ENCODE peak calls at places on chromosomes 3 and 15, in ten cellular contexts. L, G, C, M, J, O, W, H, U and V are unnamed samples.

GRCh38 chr3:13821156-13821555 is 58.7 kb downstream of the WNT7A start:
- DNase-seq in M (no peak), H (no peak), J (no peak), U (no peak), W (no peak), C (no peak), L (no peak), G (no peak), O (no peak), V (no peak)

GRCh38 chr15:93047621-93048425 is 41.2 kb downstream of the RGMA start:
- DNase-seq in W (no peak), H (no peak), G (no peak), O (no peak), L (no peak), J (no peak), U (no peak), M (no peak), C (no peak), V (no peak)

GRCh38 chr3:123104550-123104949 is 37.7 kb downstream of the PDIA5 start:
- DNase-seq in L (no peak), M (peak), J (peak), G (peak), H (peak), C (peak), U (peak), O (no peak), W (peak), V (no peak)

GRCh38 chr15:67884514-67885225 is 44.8 kb upstream of the RNU6-1 start:
- DNase-seq in H (peak), W (peak), C (peak), J (peak), O (peak), G (peak), L (peak), M (peak), U (peak), V (peak)

GRCh38 chr15:80744826-80745225 is 34.3 kb upstream of the CEMIP start:
- DNase-seq in G (no peak), L (no peak), O (no peak), U (no peak), W (peak), J (no peak), H (no peak), M (peak), C (peak), V (no peak)

GRCh38 chr3:48397767-48398681 is 26.0 kb downstream of the FBXW12 start:
- DNase-seq in C (no peak), W (no peak), H (no peak), M (no peak), U (no peak), L (no peak), J (no peak), O (no peak), G (peak), V (no peak)

GRCh38 chr3:15479602-15480248 is 41.8 kb downstream of the COLQ start:
- DNase-seq in U (no peak), H (no peak), G (no peak), W (peak), C (no peak), M (no peak), J (no peak), O (no peak), L (no peak), V (no peak)

GRCh38 chr3:167776144-167776685 is 40.7 kb downstream of the SERPINI1 start:
- DNase-seq in U (no peak), L (no peak), G (no peak), H (no peak), W (no peak), M (no peak), C (no peak), O (no peak), J (no peak), V (no peak)

GRCh38 chr3:65342084-65342683 is 654.4 kb upstream of the ADAMTS9 start:
- DNase-seq in G (no peak), C (peak), M (peak), O (peak), L (peak), J (peak), U (peak), H (peak), W (peak), V (peak)

GRCh38 chr15:98342911-98343310 is 305.4 kb upstream of the IGF1R start:
- DNase-seq in C (no peak), G (no peak), J (no peak), O (no peak), M (no peak), W (no peak), H (no peak), U (no peak), L (no peak), V (no peak)

GRCh38 chr15:64856429-64857145 is 14.9 kb downstream of the PLEKHO2 start:
- DNase-seq in G (peak), M (no peak), U (peak), W (peak), H (peak), O (no peak), J (no peak), C (peak), L (peak), V (peak)

DNA sequence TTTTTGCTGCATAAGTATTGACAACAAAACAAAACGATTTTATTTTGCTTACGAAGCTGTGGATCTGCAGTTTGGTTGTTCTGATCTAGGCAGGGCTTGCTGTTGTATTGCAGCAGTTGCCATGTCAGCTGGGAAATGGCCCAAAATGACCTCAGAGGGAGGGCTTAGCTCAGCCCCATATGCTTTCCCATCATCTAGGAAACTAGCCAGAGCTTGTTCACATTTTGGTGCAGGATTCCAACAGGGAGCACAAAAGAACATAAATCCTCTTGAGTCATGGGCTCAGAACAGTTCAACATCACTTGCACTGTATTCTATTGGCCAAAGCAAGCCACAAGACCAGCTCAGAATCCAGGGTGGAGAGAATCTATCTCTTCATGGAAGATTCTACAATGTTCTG is 42.2 kb upstream of the ROBO2 start:
- DNase-seq in M (no peak), O (no peak), J (no peak), L (no peak), H (no peak), G (no peak), W (no peak), U (no peak), C (peak), V (no peak)
- TF ChIP-seq CTCF in M (no peak), O (no peak), J (no peak), L (no peak), H (no peak), G (no peak), W (no peak), U (no peak), C (no peak), V (no peak)

GRCh38 chr15:99729920-99730319 is 3.3 kb downstream of the LYSMD4 start:
- DNase-seq in O (peak), L (no peak), W (peak), H (peak), C (peak), J (no peak), G (peak), U (peak), M (peak), V (peak)
- TF ChIP-seq CTCF in O (peak), L (peak), W (peak), H (peak), C (peak), J (no peak), G (peak), U (peak), M (peak), V (peak)

GRCh38 chr3:9251055-9251786 is 1.8 kb upstream of the SRGAP3 start:
- DNase-seq in J (no peak), W (no peak), M (no peak), O (no peak), G (no peak), C (no peak), H (no peak), L (no peak), U (no peak), V (no peak)
- TF ChIP-seq CTCF in J (no peak), W (no peak), M (peak), O (no peak), G (peak), C (peak), H (no peak), L (no peak), U (no peak), V (no peak)

GRCh38 chr3:170078620-170079281 is 41.0 kb downstream of the GPR160 start:
- DNase-seq in O (no peak), C (no peak), U (no peak), M (no peak), W (no peak), L (no peak), G (no peak), J (no peak), H (peak), V (no peak)
- TF ChIP-seq CTCF in O (no peak), C (no peak), U (no peak), M (peak), W (no peak), L (no peak), G (no peak), J (no peak), H (peak), V (no peak)

DNA sequence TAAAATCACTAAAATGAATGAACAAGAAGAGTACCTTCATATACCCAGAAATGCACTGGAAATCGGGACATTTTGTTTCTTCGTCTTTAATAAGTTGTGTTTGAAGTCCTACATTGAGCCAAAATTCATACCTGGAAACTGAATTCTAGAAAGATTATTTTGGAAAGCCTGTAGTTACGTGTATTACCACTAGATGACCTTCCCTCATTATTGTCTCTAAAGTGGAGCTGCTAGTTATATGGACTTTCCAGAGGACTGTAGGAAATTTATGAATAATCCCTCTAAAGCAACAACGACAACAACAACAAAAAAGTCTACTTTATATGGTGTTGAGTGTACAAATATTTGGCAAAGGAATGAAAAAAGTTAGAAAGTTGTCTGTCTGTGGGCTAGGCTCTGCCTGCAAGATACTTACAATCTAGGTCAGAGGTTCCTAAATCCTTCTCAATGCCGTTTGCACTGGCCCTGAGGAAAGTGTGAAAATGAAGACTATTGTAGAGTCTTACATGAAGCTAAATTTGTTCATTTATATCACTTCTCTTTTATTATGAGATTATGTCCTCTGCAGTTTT is 234.8 kb upstream of the NR2E3 start:
- DNase-seq in J (no peak), H (peak), C (no peak), O (peak), W (peak), L (no peak), M (peak), U (peak), G (peak), V (no peak)
- TF ChIP-seq CTCF in J (no peak), H (peak), C (peak), O (peak), W (peak), L (peak), M (peak), U (peak), G (peak), V (peak)

GRCh38 chr3:111862974-111863373 is 3.9 kb downstream of the PHLDB2 start:
- DNase-seq in M (no peak), J (no peak), C (no peak), U (no peak), L (no peak), W (no peak), H (no peak), O (no peak), G (no peak), V (no peak)

GRCh38 chr3:111863942-111864341 is 4.9 kb downstream of the PHLDB2 start:
- DNase-seq in W (peak), U (peak), L (no peak), C (no peak), G (no peak), M (no peak), H (no peak), J (no peak), O (no peak), V (no peak)

GRCh38 chr3:111862415-111862814 is 3.4 kb downstream of the PHLDB2 start:
- DNase-seq in M (no peak), G (no peak), J (no peak), H (no peak), U (no peak), L (no peak), C (no peak), W (no peak), O (no peak), V (no peak)

GRCh38 chr3:111867889-111868426 is 8.9 kb downstream of the PHLDB2 start:
- DNase-seq in H (no peak), O (no peak), C (no peak), M (no peak), W (no peak), J (no peak), G (no peak), U (no peak), L (no peak), V (no peak)

DNA sequence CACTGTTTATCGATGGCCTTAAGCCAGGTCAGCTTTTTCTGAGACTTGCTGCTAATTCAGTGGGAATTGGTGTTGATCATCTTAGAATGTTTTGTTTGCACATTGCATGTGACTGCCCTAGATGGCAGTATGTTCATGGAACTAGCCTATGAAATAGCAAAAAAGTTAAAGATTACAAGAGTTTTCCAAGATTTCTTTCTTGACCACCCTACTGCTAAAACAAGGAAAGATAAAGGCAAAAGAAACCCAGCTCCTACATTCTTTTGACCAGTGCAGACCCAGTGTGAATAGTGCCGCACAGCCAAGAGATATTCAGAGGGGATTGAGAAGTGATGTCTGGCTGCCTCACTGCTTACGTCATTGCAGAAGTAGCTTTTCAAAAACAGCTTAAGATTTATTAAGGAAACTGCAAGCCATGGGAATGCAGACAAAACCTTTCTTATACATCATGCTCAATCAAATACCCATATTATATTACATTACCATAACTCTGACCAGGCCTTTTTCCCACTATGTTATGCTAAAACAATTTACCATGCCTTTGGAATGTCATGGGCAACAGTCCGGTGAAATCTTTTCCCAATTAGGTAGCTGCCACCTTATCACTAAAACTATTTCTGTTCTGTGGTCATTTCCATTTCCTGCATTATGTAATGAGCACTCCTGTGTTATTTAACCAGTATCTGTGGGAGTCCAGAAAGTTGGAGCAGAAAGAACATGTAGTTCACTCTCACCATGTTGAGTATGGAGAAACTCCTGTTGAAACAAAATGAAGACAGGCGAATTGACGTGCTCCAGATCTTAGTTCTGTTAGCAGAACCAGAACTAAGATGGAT is 6.0 kb downstream of the PHLDB2 start:
- DNase-seq in J (no peak), W (peak), M (peak), O (no peak), G (no peak), C (peak), H (peak), U (peak), L (no peak), V (no peak)
- TF ChIP-seq CTCF in J (no peak), W (peak), M (peak), O (no peak), G (peak), C (peak), H (peak), U (no peak), L (no peak), V (no peak)